ENCODE peak calls at places on chromosomes 16 and 17, in four cellular contexts. L is astrocyte of the cerebellum, B is WTC11, V is BE2C. W is an unnamed sample.

GRCh38 chr16:21277927-21278706 is at the start of gene CRYM:
- DNase-seq in L (no peak), B (peak), V (peak), W (peak)

GRCh38 chr17:43021739-43022512 is at the start of gene VAT1:
- DNase-seq in L (no peak), B (peak), V (peak), W (peak)

GRCh38 chr17:73956595-73957465 is 246.6 kb upstream of the RPL38 start:
- DNase-seq in L (no peak), B (peak), V (peak), W (peak)

GRCh38 chr16:81700071-81700779 is 78.9 kb upstream of the PLCG2 start:
- DNase-seq in L (no peak), B (no peak), V (no peak), W (no peak)

GRCh38 chr16:11263737-11264136 is 5.4 kb downstream of the TNP2 start:
- DNase-seq in L (no peak), B (no peak), V (no peak), W (no peak)

GRCh38 chr16:20001856-20002707 is 71.6 kb downstream of the GPR139 start:
- DNase-seq in L (no peak), B (no peak), V (peak), W (no peak)

GRCh38 chr16:27097671-27098275 is 31.0 kb downstream of the C16orf82 start:
- DNase-seq in L (peak), B (no peak), V (no peak), W (no peak)

GRCh38 chr16:7452090-7452489 is 119.4 kb downstream of the RBFOX1 start:
- DNase-seq in L (no peak), B (no peak), V (no peak), W (no peak)

GRCh38 chr17:2701996-2702741 is 9.4 kb downstream of the CLUH start:
- DNase-seq in L (no peak), B (peak), V (no peak), W (no peak)

GRCh38 chr17:21395764-21396163 is 19.6 kb downstream of the KCNJ12 start:
- DNase-seq in L (no peak), B (no peak), V (no peak), W (no peak)

GRCh38 chr16:48556913-48557351 is 53.0 kb downstream of the N4BP1 start:
- DNase-seq in L (no peak), B (no peak), V (no peak), W (no peak)

GRCh38 chr17:18006495-18007239 is 32.3 kb downstream of the ATPAF2 start:
- DNase-seq in L (no peak), B (peak), V (no peak), W (no peak)

DNA sequence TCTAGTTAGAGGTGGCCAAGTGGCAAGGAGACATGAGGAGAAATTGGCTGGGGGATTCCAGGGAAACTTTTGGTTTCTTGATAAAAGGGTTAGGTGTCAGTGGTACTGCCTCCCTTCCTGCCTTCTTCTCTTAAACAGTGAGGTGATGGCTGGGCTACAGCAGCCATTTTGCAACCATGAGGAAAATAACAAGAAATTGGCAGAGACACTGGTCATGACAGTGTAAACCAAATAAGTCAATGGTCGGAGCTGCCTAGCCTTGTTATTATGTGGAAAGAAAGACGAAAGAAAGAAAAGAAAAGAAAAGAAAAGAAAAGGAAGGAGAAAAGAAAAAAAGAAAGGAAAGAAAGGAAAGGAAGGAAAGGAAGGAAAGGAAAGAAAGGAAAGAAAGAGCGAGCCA is 63.9 kb downstream of the CPPED1 start:
- DNase-seq in L (no peak), B (no peak), V (no peak), W (no peak)
- TF ChIP-seq CTCF in L (no peak), B (no peak), V (no peak), W (no peak)

DNA sequence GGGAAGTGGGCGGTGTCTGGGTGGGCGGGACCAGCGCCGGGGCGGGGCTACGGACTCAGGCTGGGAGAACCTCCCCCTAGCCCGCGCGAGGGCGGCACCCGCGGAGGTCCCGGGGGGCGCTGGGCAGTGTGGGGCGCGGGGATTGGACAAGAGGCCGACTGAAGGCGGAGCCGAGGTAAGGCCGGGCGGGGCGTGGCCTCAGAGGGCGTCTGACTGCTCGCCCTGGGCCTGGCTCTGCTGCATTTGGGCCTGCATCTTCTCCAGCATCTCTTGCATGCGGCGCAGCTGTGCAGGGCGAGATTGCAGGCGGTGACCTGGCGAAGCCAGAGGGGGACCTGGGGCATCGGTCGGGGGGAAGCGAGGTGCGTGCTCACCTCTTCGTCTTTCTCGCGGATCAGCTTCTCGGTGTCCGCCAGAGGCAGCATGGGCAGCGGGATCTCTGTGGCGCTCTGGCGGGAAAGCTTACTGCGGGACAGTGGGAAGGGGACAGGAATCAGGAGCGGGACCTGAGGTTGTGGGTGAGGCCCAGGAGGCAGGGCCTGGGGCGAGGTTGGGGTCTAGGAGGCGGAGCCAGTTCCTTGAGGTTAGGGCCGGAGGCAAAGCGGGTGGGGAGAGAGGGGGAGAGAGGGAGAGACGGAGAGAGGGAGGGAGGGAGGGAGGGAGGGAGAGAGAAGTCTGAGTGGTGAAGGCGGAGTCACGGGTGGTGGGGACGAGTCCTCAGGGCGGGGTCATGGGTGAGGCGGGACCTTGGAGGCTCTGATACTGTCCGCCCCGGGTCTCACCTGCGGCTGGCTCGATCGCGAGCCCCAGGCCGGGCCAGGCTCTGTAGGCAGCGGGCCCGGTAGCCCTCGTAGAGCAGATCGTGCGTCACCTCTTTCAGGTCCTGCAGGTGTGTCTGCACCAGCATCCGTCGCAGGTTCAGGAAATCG is 3.9 kb downstream of the SEPTIN1 start:
- DNase-seq in L (peak), B (peak), V (peak), W (peak)
- TF ChIP-seq CTCF in L (peak), B (no peak), V (peak), W (no peak)

DNA sequence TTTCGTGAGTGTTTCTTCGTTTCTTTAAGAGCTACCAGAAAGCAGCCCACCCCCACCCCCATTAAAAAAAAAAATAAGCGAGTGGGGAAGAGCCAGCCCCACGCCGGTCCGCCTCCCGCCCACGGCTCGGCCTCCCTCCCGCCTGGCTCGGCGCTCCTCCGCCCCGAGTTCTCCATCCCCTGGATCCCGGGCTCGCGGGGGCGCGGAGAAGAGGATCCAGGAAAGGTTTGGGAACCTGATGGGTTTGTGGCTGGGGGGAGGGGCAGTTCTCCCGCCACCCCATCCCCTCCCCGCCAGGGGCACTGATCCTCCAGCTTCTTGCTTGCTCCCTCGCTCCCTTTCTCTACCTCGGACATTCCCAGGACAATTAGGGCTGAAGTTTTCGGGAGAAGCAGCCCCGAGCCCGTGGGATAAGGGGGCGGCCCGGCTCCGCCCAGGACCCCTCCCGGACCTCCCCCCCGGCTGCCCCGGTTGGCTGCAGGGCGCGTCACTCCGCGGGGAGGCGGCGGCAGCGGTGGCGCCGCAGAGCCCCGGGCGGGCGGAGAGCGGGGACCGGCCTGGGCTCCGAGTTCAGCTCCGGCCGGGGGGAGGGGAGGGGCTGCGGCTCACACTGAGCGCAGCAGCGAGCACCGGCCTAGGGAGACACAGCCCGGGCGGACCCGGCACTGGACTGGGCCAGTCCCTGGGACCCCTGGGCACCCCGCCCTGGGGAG is 1.0 kb upstream of the SALL1 start:
- DNase-seq in L (peak), B (peak), V (peak), W (peak)
- TF ChIP-seq CTCF in L (no peak), B (no peak), V (no peak), W (no peak)

GRCh38 chr17:76844485-76844829 is 23.7 kb upstream of the MGAT5B start:
- DNase-seq in L (no peak), B (no peak), V (no peak), W (no peak)

GRCh38 chr17:76845524-76845923 is 22.7 kb upstream of the MGAT5B start:
- DNase-seq in L (no peak), B (no peak), V (no peak), W (no peak)

GRCh38 chr17:76841776-76842405 is 26.3 kb upstream of the MGAT5B start:
- DNase-seq in L (no peak), B (peak), V (peak), W (no peak)

GRCh38 chr17:76844846-76845245 is 23.4 kb upstream of the MGAT5B start:
- DNase-seq in L (no peak), B (no peak), V (peak), W (no peak)

GRCh38 chr17:76843703-76844484 is 24.3 kb upstream of the MGAT5B start:
- DNase-seq in L (no peak), B (no peak), V (peak), W (no peak)
- TF ChIP-seq CTCF in L (no peak), B (no peak), V (peak), W (no peak)

GRCh38 chr16:65426484-65426883 is 304.6 kb upstream of the CDH11 start:
- DNase-seq in L (no peak), B (no peak), V (no peak), W (no peak)
- TF ChIP-seq CTCF in L (no peak), B (no peak), V (no peak), W (no peak)

DNA sequence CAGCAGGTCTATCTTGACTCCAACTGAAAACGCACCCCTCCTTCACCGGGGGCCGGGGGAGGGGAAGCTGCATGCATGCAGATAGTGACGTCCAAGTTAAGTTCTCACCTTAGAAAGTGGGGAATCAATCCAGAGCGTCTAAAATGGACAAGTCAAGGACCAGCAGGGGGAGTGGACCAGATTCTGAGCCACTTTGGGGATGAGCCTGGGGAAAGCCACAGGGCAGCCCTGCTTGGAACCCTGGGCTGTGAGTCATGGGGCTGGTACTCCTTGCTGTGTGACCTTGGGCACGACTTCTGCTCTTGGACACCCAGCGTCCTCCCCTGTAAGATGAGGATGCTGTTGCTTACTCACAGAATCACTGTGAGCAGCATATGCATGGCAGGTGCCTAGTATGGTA is 9.1 kb downstream of the TNFRSF13B start:
- DNase-seq in L (no peak), B (no peak), V (no peak), W (no peak)
- TF ChIP-seq CTCF in L (peak), B (no peak), V (no peak), W (no peak)

GRCh38 chr16:57721765-57722499 is 13.6 kb upstream of the KATNB1 start:
- DNase-seq in L (no peak), B (no peak), V (no peak), W (no peak)

GRCh38 chr16:57722651-57723050 is 12.9 kb upstream of the KATNB1 start:
- DNase-seq in L (no peak), B (no peak), V (no peak), W (no peak)

GRCh38 chr16:57721356-57721755 is 14.2 kb upstream of the KATNB1 start:
- DNase-seq in L (no peak), B (no peak), V (no peak), W (no peak)

GRCh38 chr16:57723170-57723569 is 12.4 kb upstream of the KATNB1 start:
- DNase-seq in L (no peak), B (no peak), V (no peak), W (no peak)

DNA sequence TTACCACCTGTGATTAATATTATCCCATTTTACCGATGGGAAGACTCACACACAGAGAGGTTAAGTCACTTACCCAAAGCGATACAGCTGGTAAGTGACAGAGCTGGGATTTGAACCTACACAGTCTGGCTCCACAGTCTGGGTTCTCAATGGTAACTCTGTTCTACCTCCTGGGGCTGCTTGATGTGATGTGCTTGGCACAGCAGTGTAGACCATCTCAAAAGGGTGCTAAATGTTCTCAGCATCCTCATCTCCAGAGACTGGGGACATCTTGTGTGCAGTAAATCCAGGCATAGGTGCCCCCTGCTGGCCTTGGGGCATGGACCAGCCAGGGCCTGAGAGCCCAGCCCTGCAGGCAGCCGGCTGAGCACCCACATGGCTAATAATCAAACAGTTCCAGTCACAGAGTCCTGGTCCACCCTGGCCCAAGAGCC is 15.4 kb upstream of the KATNB1 start:
- DNase-seq in L (peak), B (peak), V (peak), W (peak)
- TF ChIP-seq CTCF in L (peak), B (no peak), V (peak), W (peak)

GRCh38 chr17:7590743-7591142 is 849 bp upstream of the SOX15 start:
- DNase-seq in L (no peak), B (peak), V (peak), W (no peak)

GRCh38 chr17:7587831-7588230 is 2.1 kb downstream of the SOX15 start:
- DNase-seq in L (no peak), B (no peak), V (no peak), W (no peak)

GRCh38 chr17:7588553-7589203 is 1.2 kb downstream of the SOX15 start:
- DNase-seq in L (no peak), B (no peak), V (no peak), W (no peak)

GRCh38 chr17:7589891-7590611 is at the start of gene SOX15:
- DNase-seq in L (no peak), B (peak), V (no peak), W (no peak)

GRCh38 chr17:7589204-7589868 is 558 bp downstream of the SOX15 start:
- DNase-seq in L (peak), B (peak), V (peak), W (peak)
- TF ChIP-seq CTCF in L (peak), B (peak), V (peak), W (peak)

W was measured in nephron progenitor cell.